ENCODE peak calls at places on chromosomes 2 and 18, in six cellular contexts. E is PC-3, F is PC-9, R is neuronal stem cell, B is cardiac muscle cell, U is colonic mucosa. J is an unnamed sample. For H3K36me3 and H3K4me1, the result is how much of the 10 kb centered on the place peaks cover.

GRCh38 chr18:50981381-50981780 is 13.5 kb downstream of the ELAC1 start:
- DNase-seq in R (no peak), B (no peak), E (no peak), F (peak), U (no peak), J (no peak)

GRCh38 chr2:161625314-161625919 is 1.2 kb downstream of the SLC4A10 start:
- DNase-seq in E (no peak), U (peak), B (peak), R (peak), F (no peak), J (no peak)

GRCh38 chr2:63424329-63425078 is 163.8 kb downstream of the WDPCP start:
- DNase-seq in U (no peak), F (no peak), E (peak), B (no peak), R (no peak), J (peak)

GRCh38 chr2:289362-290089 is 1.6 kb upstream of the ALKAL2 start:
- DNase-seq in F (no peak), B (peak), U (peak), R (no peak), E (peak), J (peak)

GRCh38 chr2:239554761-239555565 is 154.1 kb upstream of the HDAC4 start:
- DNase-seq in R (no peak), U (no peak), E (no peak), B (no peak), F (no peak), J (no peak)

GRCh38 chr18:28161608-28162599 is 15.0 kb downstream of the CDH2 start:
- DNase-seq in E (peak), B (peak), U (no peak), R (no peak), F (no peak), J (no peak)

GRCh38 chr18:59910967-59911366 is 11.2 kb downstream of the PMAIP1 start:
- DNase-seq in R (no peak), F (no peak), E (no peak), U (no peak), B (no peak), J (no peak)

GRCh38 chr2:43438858-43439655 is 156.8 kb downstream of the THADA start:
- DNase-seq in E (peak), F (no peak), U (no peak), R (no peak), B (no peak), J (no peak)

GRCh38 chr18:76498064-76498463 is 3.0 kb upstream of the ZNF516 start:
- DNase-seq in U (no peak), R (no peak), E (no peak), B (no peak), F (no peak), J (no peak)

GRCh38 chr2:124778076-124778475 is 753.0 kb downstream of the CNTNAP5 start:
- DNase-seq in U (no peak), E (peak), F (no peak), R (no peak), B (no peak), J (no peak)

GRCh38 chr2:232576995-232577394 is 26.5 kb downstream of the EIF4E2 start:
- DNase-seq in R (no peak), B (no peak), U (no peak), E (no peak), F (no peak), J (no peak)

GRCh38 chr2:100281521-100282438 is 40.5 kb downstream of the LONRF2 start:
- DNase-seq in R (no peak), B (no peak), U (no peak), E (no peak), F (no peak), J (no peak)

GRCh38 chr2:71646028-71646427 is 192.7 kb downstream of the DYSF start:
- DNase-seq in R (no peak), U (no peak), F (peak), E (peak), B (no peak), J (no peak)

GRCh38 chr2:170829016-170829415 is 12.3 kb downstream of the GAD1 start:
- DNase-seq in B (no peak), U (no peak), R (no peak), E (no peak), F (no peak), J (no peak)

GRCh38 chr18:80225685-80226084 is 21.6 kb downstream of the PARD6G start:
- DNase-seq in U (no peak), B (no peak), F (no peak), E (no peak), R (no peak), J (no peak)

GRCh38 chr18:79445740-79446566 is 50.2 kb downstream of the NFATC1 start:
- DNase-seq in F (no peak), E (no peak), R (no peak), B (no peak), U (no peak), J (no peak)

GRCh38 chr2:236169151-236169721 is 1.1 kb upstream of the GBX2 start:
- DNase-seq in E (no peak), B (no peak), U (no peak), F (no peak), R (peak), J (no peak)

GRCh38 chr2:235433860-235434259 is 60.0 kb upstream of the AGAP1 start:
- DNase-seq in R (no peak), F (no peak), E (peak), U (peak), B (no peak), J (no peak)

GRCh38 chr18:50218432-50219197 is 23.7 kb upstream of the MYO5B start:
- DNase-seq in U (peak), B (peak), E (peak), F (no peak), R (peak), J (peak)

GRCh38 chr2:219078126-219078525 is 17.4 kb upstream of the IHH start:
- DNase-seq in B (no peak), R (no peak), F (no peak), U (no peak), E (no peak), J (no peak)

GRCh38 chr18:3383381-3383915 is 66.5 kb upstream of the TGIF1 start:
- DNase-seq in B (no peak), U (no peak), R (peak), F (peak), E (no peak), J (no peak)

GRCh38 chr2:24730481-24730880 is 62.7 kb downstream of the PTRHD1 start:
- DNase-seq in U (no peak), E (no peak), R (no peak), B (no peak), F (no peak), J (no peak)

GRCh38 chr2:238387376-238387775 is 39.4 kb upstream of the ASB1 start:
- DNase-seq in B (no peak), F (no peak), R (no peak), U (no peak), E (no peak), J (no peak)

GRCh38 chr2:195657634-195658540 is 861 bp downstream of the SLC39A10 start:
- DNase-seq in U (peak), F (peak), B (peak), R (peak), E (peak), J (peak)

GRCh38 chr18:36580874-36581750 is 247.7 kb downstream of the TPGS2 start:
- DNase-seq in E (peak), R (no peak), U (no peak), F (no peak), B (no peak), J (no peak)

GRCh38 chr2:47499621-47500309 is 96.8 kb downstream of the MSH2 start:
- DNase-seq in F (no peak), B (no peak), U (no peak), R (no peak), E (no peak), J (no peak)

GRCh38 chr18:35469696-35470095 is 28.1 kb downstream of the INO80C start:
- DNase-seq in B (no peak), U (no peak), F (no peak), R (no peak), E (peak), J (no peak)
- H3K36me3 ChIP-seq in B (under half), U (under half), F (under half), R (under half), E (under half), J (under half)

GRCh38 chr2:54396798-54397197 is 59.3 kb upstream of the SPTBN1 start:
- DNase-seq in F (no peak), E (no peak), B (no peak), U (no peak), R (no peak), J (no peak)
- H3K4me1 ChIP-seq in F (under half), E (under half), B (under half), U (under half), R (under half), J (under half)

GRCh38 chr2:98717625-98718024 is 13.3 kb downstream of the MGAT4A start:
- DNase-seq in E (no peak), F (no peak), U (no peak), B (no peak), R (no peak), J (no peak)
- H3K27ac ChIP-seq in E (no peak), F (no peak), U (no peak), B (no peak), R (no peak), J (peak)

GRCh38 chr2:221454459-221455105 is 117.5 kb downstream of the EPHA4 start:
- DNase-seq in E (no peak), R (no peak), B (no peak), F (no peak), U (no peak), J (no peak)
- H3K36me3 ChIP-seq in E (under half), R (under half), B (under half), F (under half), U (under half), J (under half)

DNA sequence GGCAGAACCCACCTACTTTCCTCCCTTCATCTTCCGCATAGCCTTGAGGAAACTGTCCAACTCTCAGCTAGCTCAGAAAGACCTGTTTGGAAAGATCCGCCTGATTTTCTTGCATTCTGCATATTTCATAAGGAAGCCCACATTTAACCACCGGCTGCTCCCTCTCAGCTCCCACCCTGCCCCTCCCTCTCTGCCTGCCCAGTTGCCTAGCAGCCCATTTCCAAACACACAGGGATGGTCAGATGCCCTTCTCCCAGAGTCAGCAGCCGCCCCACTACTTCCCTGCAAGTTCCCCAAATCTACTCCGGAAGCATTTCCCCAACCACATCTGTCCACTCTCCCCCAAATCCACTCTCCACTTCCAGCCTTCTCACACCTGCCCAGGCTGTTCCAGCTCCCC is 96.0 kb downstream of the TNS1 start:
- DNase-seq in F (no peak), R (no peak), U (no peak), B (no peak), E (no peak), J (no peak)
- H3K4me1 ChIP-seq in F (under half), R (under half), U (under half), B (under half), E (under half), J (under half)

GRCh38 chr2:216107760-216108159 is 1.4 kb upstream of the XRCC5 start:
- DNase-seq in E (no peak), R (peak), F (no peak), B (peak), U (no peak), J (no peak)
- H3K27ac ChIP-seq in E (no peak), R (peak), F (no peak), B (peak), U (no peak), J (no peak)